ENCODE peak calls at places on chromosomes 4 and X, in four cellular contexts. I is HEK293T, H is HepG2, G is SK-N-SH. U is an unnamed sample.

GRCh38 chr4:174318829-174319764 is 35.4 kb downstream of the CEP44 start:
- DNase-seq in I (no peak), H (peak; percentile 31), G (peak; percentile 34), U (no peak)

GRCh38 chr4:69742596-69742995 is 17.8 kb downstream of the SULT1B1 start:
- DNase-seq in I (no peak), H (no peak), G (no peak), U (no peak)

GRCh38 chr4:90357117-90357710 is 230.0 kb downstream of the CCSER1 start:
- DNase-seq in I (peak; percentile 26), H (peak; percentile 45), G (peak; percentile 47), U (no peak)

GRCh38 chr4:149441338-149441737 is 374.3 kb downstream of the IQCM start:
- DNase-seq in I (no peak), H (no peak), G (no peak), U (no peak)

GRCh38 chr4:15778742-15779231 is 659 bp downstream of the CD38 start:
- DNase-seq in I (no peak), H (no peak), G (no peak), U (no peak)

GRCh38 chr4:78534286-78534955 is 17.1 kb upstream of the ANXA3 start:
- DNase-seq in I (no peak), H (peak; percentile 69), G (no peak), U (no peak)

GRCh38 chr4:44150091-44150576 is 298.5 kb downstream of the KCTD8 start:
- DNase-seq in I (no peak), H (peak; percentile 1), G (no peak), U (no peak)

GRCh38 chr4:26191353-26191752 is 129.5 kb upstream of the RBPJ start:
- DNase-seq in I (no peak), H (no peak), G (no peak), U (no peak)

GRCh38 chr4:107757860-107758476 is 37.9 kb upstream of the PAPSS1 start:
- DNase-seq in I (peak; percentile 33), H (peak; percentile 28), G (peak; percentile 9), U (no peak)

GRCh38 chrX:68257015-68257414 is 176.3 kb downstream of the OPHN1 start:
- DNase-seq in I (no peak), H (no peak), G (no peak), U (no peak)

GRCh38 chr4:160772668-160773067 is 1391.1 kb downstream of the FSTL5 start:
- DNase-seq in I (no peak), H (no peak), G (no peak), U (no peak)

GRCh38 chrX:140503714-140504351 is 1.0 kb downstream of the SOX3 start:
- DNase-seq in I (peak; percentile 37), H (no peak), G (peak; percentile 57), U (no peak)

GRCh38 chrX:69387559-69388487 is 116.3 kb upstream of the NALF2 start:
- DNase-seq in I (peak; percentile 86), H (peak; percentile 45), G (peak; percentile 78), U (no peak)

GRCh38 chrX:71128166-71128833 is 9.9 kb downstream of the MED12 start:
- DNase-seq in I (no peak), H (no peak), G (no peak), U (no peak)

GRCh38 chr4:110055014-110055768 is 142.5 kb downstream of the EGF start:
- DNase-seq in I (no peak), H (peak; percentile 34), G (no peak), U (peak; percentile 80)

GRCh38 chrX:42398967-42399631 is 378.9 kb downstream of the PPP1R2C start:
- DNase-seq in I (no peak), H (no peak), G (no peak), U (no peak)

GRCh38 chr4:33369366-33369899 is 2649.3 kb downstream of the PCDH7 start:
- DNase-seq in I (no peak), H (no peak), G (no peak), U (no peak)

GRCh38 chr4:183618681-183619080 is 40.3 kb downstream of the RWDD4 start:
- DNase-seq in I (no peak), H (peak; percentile 88), G (no peak), U (no peak)

GRCh38 chr4:167000141-167000852 is 234.0 kb downstream of the SPOCK3 start:
- DNase-seq in I (no peak), H (no peak), G (no peak), U (no peak)

GRCh38 chrX:120308558-120308957 is 2.7 kb downstream of the TMEM255A start:
- DNase-seq in I (no peak), H (no peak), G (no peak), U (no peak)

GRCh38 chr4:130080872-130081451 is 985.0 kb downstream of the C4orf33 start:
- DNase-seq in I (no peak), H (no peak), G (no peak), U (no peak)

GRCh38 chr4:8705161-8706145 is 112.9 kb downstream of the CPZ start:
- DNase-seq in I (no peak), H (no peak), G (no peak), U (no peak)

GRCh38 chrX:1224954-1225353 is 12.5 kb upstream of the CRLF2 start:
- DNase-seq in I (no peak), H (no peak), G (no peak), U (no peak)

GRCh38 chr4:26157541-26157940 is 163.3 kb upstream of the RBPJ start:
- DNase-seq in I (no peak), H (no peak), G (no peak), U (no peak)

GRCh38 chr4:153344131-153345010 is at the start of gene MND1:
- DNase-seq in I (peak; percentile 91), H (peak; percentile 64), G (peak; percentile 96), U (no peak)

GRCh38 chr4:133921280-133922195 is 280.1 kb downstream of the PABPC4L start:
- DNase-seq in I (no peak), H (no peak), G (no peak), U (no peak)

GRCh38 chr4:76752911-76753494 is 144.9 kb downstream of the SOWAHB start:
- DNase-seq in I (no peak), H (no peak), G (peak; percentile 60), U (no peak)

GRCh38 chrX:29388509-29388908 is 801.3 kb downstream of the IL1RAPL1 start:
- DNase-seq in I (no peak), H (no peak), G (no peak), U (no peak)

GRCh38 chr4:158676076-158676475 is 4.0 kb downstream of the ETFDH start:
- DNase-seq in I (no peak), H (no peak), G (no peak), U (no peak)
- TF ChIP-seq FOXM1 in I (no peak), H (no peak), G (no peak), U (no peak)

DNA sequence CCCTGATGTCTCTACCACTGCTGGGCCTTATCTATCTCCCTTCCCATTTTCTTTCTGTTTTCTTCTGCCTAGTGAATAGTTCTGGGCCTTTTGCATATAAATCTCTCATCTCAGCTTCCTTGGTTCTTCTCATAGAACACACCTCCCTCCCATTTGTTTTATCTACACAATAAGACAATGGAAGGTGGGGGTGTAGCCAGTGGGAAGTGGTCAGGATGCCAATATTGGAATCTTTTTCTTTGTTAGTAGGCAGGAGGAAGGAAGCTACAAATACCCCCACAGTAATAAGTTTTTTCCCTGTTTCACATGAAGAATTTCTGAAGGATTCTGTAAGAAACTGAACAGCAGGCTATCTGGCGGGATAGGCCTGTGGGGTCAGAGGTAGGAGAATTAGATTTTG is 30.9 kb upstream of the RHOH start:
- DNase-seq in I (no peak), H (no peak), G (no peak), U (no peak)
- TF ChIP-seq FOXM1 in I (no peak), H (no peak), G (no peak), U (no peak)

GRCh38 chr4:41977709-41978108 is 3.8 kb upstream of the DCAF4L1 start:
- DNase-seq in I (no peak), H (no peak), G (no peak), U (no peak)
- TF ChIP-seq FOXM1 in I (no peak), H (no peak), G (no peak), U (no peak)

GRCh38 chrX:133546441-133546840 is 131.2 kb upstream of the GPC4 start:
- DNase-seq in I (no peak), H (no peak), G (no peak), U (no peak)

GRCh38 chrX:133549319-133549933 is 134.1 kb upstream of the GPC4 start:
- DNase-seq in I (no peak), H (no peak), G (no peak), U (no peak)

GRCh38 chrX:133555796-133556458 is 140.6 kb upstream of the GPC4 start:
- DNase-seq in I (no peak), H (no peak), G (no peak), U (no peak)

GRCh38 chrX:133544778-133545177 is 129.5 kb upstream of the GPC4 start:
- DNase-seq in I (no peak), H (no peak), G (no peak), U (no peak)

DNA sequence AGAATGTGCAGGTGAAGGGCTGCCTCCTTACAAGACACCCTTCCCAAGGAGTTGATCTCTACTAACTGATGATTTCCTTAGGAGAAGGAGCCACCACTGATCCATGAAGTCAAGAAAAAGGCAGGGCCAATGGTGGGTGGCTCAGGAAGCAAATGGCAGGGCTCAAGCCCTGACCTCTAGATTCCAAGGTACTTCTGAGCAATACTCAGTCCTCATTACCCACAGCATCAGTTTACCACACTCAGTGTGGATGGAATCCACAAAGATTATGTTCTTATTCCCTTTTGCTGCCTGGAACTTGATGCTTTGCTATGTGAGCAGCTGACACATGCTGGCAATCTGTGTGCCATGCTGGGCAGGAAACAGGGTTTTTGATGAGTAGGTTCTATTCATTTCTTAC is 135.4 kb upstream of the GPC4 start:
- DNase-seq in I (no peak), H (no peak), G (no peak), U (no peak)
- TF ChIP-seq FOXM1 in I (no peak), H (no peak), G (no peak), U (no peak)